ENCODE peak calls at places on chromosomes 16 and 17, in four cellular contexts. H is IMR-90, L is HepG2, G is H1. M is an unnamed sample.

GRCh38 chr16:8996891-8997290 is 33.2 kb upstream of the USP7 start:
- DNase-seq in G (no peak), H (no peak), L (peak), M (no peak)

GRCh38 chr16:66441586-66442375 is 14.7 kb downstream of the BEAN1 start:
- DNase-seq in H (peak), G (no peak), L (no peak), M (no peak)

GRCh38 chr16:25828510-25828909 is 136.8 kb downstream of the HS3ST4 start:
- DNase-seq in L (no peak), G (no peak), H (no peak), M (no peak)

GRCh38 chr17:14791221-14791620 is 473.9 kb downstream of the PMP22 start:
- DNase-seq in H (peak), L (no peak), G (no peak), M (no peak)

GRCh38 chr16:85557976-85558589 is 55.0 kb upstream of the GSE1 start:
- DNase-seq in G (peak), L (no peak), H (no peak), M (no peak)

GRCh38 chr16:57859331-57859730 is 57.0 kb upstream of the KIFC3 start:
- DNase-seq in H (peak), L (peak), G (no peak), M (peak)

GRCh38 chr16:55710466-55710865 is 54.7 kb downstream of the SLC6A2 start:
- DNase-seq in L (no peak), H (no peak), G (no peak), M (no peak)

GRCh38 chr17:56604691-56605090 is 11.2 kb downstream of the NOG start:
- DNase-seq in H (no peak), G (no peak), L (peak), M (no peak)

GRCh38 chr16:81401035-81401950 is 43.3 kb upstream of the CMIP start:
- DNase-seq in H (peak), G (no peak), L (peak), M (peak)

GRCh38 chr16:73978407-73978784 is 318.2 kb upstream of the PSMD7 start:
- DNase-seq in H (no peak), G (no peak), L (no peak), M (no peak)

GRCh38 chr17:2704031-2704889 is 7.3 kb downstream of the CLUH start:
- DNase-seq in G (no peak), H (no peak), L (no peak), M (no peak)

GRCh38 chr17:75872434-75873351 is 5.7 kb downstream of the TRIM47 start:
- DNase-seq in H (peak), G (no peak), L (peak), M (peak)

GRCh38 chr17:53909802-53910201 is 87.1 kb downstream of the KIF2B start:
- DNase-seq in H (no peak), G (no peak), L (no peak), M (no peak)

GRCh38 chr17:74403512-74404137 is 28.3 kb upstream of the GPRC5C start:
- DNase-seq in H (no peak), L (no peak), G (no peak), M (no peak)

GRCh38 chr16:21710938-21711337 is 47.2 kb downstream of the OTOA start:
- DNase-seq in G (no peak), L (no peak), H (no peak), M (no peak)

GRCh38 chr17:49741692-49742076 is 22.2 kb downstream of the FAM117A start:
- DNase-seq in H (no peak), G (no peak), L (no peak), M (no peak)

GRCh38 chr16:51971184-51971583 is 575.8 kb downstream of the TOX3 start:
- DNase-seq in G (no peak), H (peak), L (no peak), M (no peak)

GRCh38 chr17:40935624-40936023 is 1.8 kb downstream of the KRT23 start:
- DNase-seq in G (no peak), L (no peak), H (peak), M (no peak)

GRCh38 chr16:833411-833810 is 32.9 kb upstream of the GNG13 start:
- DNase-seq in G (no peak), L (no peak), H (no peak), M (no peak)

GRCh38 chr17:80792373-80792781 is 199.3 kb upstream of the CHMP6 start:
- DNase-seq in G (no peak), H (peak), L (no peak), M (no peak)

GRCh38 chr16:53937068-53937614 is 233.2 kb downstream of the FTO start:
- DNase-seq in G (no peak), L (no peak), H (no peak), M (no peak)

GRCh38 chr16:73040735-73041402 is 7.1 kb downstream of the ZFHX3 start:
- DNase-seq in L (no peak), H (no peak), G (no peak), M (no peak)

GRCh38 chr17:62627219-62627903 is at the start of gene MRC2:
- DNase-seq in H (peak), L (no peak), G (peak), M (peak)

GRCh38 chr16:2952679-2953078 is 11.4 kb upstream of the KREMEN2 start:
- DNase-seq in G (no peak), L (no peak), H (no peak), M (no peak)

GRCh38 chr17:72512649-72513556 is 392.1 kb downstream of the SOX9 start:
- DNase-seq in G (no peak), L (no peak), H (no peak), M (no peak)

GRCh38 chr17:50758524-50758923 is 8.8 kb downstream of the ANKRD40CL start:
- DNase-seq in G (no peak), H (no peak), L (no peak), M (no peak)

GRCh38 chr16:52993179-52993578 is 59.5 kb downstream of the CHD9NB start:
- DNase-seq in H (no peak), G (no peak), L (no peak), M (no peak)

GRCh38 chr16:15610369-15610871 is 32.5 kb downstream of the MARF1 start:
- DNase-seq in L (peak), H (peak), G (no peak), M (no peak)

DNA sequence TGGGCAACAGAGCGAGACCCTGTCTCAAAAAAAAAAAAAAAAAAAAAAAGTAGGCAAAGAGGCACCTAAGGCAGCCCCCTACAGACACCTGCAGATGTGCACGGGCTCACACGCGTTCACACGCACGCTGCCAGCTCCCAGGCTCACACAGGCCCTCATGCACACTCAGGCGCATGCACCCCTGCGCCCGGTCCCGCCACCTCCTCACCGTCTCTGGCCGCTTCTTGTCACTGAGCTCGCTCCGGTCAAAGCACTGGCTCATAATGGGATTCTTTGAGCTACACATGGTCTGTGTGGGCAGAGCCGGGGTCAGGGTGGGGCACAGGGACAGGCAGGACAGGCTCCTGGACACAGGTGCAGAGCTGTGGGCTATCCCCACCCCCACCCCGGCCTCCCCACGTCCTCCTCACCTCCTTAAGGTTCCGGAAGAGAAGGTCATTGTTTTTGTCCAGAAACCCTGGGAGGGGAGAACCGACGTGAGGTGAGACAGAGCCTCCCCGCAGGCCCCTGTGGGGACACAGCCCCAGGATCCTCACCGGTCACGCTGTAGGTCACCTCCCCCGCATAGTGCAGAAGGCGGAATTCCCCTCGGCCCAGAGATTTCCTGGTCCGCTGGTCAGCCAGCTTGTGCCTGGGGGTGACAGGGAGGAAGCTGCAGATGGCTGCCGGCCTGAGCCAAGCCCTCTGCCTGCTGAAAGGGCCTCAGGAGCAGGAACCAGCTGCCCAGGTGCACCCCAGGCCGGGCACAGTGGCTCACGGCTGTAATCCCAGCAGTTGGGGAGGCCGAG is 17.9 kb downstream of the MYO1C start:
- DNase-seq in G (no peak), L (no peak), H (no peak), M (no peak)
- TF ChIP-seq POLR2A in G (no peak), L (no peak), H (no peak), M (no peak)

GRCh38 chr17:42982266-42982665 is 1.9 kb downstream of the RUNDC1 start:
- DNase-seq in H (no peak), G (no peak), L (no peak), M (no peak)

GRCh38 chr17:42980766-42981397 is 517 bp downstream of the RUNDC1 start:
- DNase-seq in H (peak), G (peak), L (peak), M (peak)

GRCh38 chr17:42979511-42980273 is at the start of gene PTGES3L:
- DNase-seq in H (peak), G (peak), L (peak), M (no peak)

GRCh38 chr17:42984486-42984885 is 4.1 kb downstream of the RUNDC1 start:
- DNase-seq in H (no peak), G (no peak), L (no peak), M (peak)

DNA sequence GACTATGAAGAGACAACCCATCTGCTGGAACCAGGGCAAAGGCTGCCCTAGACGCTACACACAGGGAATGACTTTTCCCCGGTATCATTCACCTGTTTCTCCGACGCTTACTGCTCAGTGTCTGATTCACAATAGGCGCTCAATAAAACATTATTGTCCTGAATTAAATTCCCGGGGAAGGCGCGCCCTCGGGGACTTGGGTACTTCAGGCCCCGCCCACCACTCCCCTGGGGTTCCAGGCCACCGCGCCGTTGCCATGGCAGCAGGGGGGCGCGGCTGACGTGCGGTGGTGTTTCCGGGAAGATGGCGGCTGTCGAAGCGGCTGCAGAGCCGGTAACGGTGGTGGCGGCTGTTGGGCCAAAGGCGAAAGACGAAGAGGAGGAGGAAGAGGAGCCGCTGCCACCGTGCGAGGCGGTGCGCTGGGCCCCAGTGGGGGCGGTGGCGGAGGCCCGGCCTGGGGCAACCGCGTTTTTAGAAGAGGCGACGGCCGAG is at the start of gene RUNDC1:
- DNase-seq in G (peak), L (peak), H (peak), M (peak)
- H2AFZ ChIP-seq in G (peak), L (peak), H (peak), M (peak)

GRCh38 chr16:87698676-87699179 is 67.1 kb downstream of the KLHDC4 start:
- DNase-seq in H (no peak), L (no peak), G (no peak), M (no peak)
- TF ChIP-seq POLR2A in H (no peak), L (no peak), G (no peak), M (no peak)

DNA sequence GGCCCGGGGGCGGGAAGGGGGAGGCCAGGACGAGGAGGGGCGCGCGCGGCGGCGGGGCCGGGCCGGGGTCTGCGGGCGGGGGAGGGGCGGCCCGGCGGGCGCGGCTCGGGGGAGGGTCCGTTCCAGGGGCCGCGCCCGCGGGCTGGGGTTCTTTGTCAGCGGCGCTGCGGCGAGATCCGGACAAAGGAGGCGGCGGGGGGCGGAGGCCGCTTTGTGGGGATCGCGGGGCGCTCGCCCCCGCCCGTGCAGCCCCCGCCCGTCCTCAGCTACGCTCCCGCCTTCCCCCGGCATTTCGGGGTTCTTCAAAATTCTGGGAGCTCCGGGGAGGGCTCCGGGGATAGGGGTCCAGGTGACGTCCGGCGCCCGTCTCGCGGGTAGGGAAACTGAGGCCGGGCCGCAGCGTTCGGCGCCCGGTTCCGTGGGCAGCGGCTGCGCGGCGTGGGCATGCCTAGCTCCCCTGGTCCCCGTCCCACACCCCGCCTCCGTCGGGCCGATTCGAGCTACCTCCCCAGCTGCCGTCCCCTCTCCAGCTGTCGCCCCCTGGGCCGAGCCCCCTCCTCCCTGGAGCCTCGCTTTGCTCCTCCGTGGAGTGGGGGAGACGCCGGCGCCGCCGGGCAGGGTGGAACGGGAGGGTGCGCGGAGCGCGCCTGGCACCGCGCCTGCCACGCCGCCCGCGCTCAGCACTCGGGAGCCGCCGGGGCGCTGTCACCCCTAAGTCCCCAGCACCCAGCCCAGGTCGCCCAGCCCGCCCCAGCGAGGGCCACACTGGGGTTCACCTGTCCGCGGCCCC is 530 bp downstream of the SNN start:
- DNase-seq in H (no peak), G (peak), L (no peak), M (no peak)
- H2AFZ ChIP-seq in H (peak), G (no peak), L (no peak), M (peak)

GRCh38 chr16:4766875-4767628 is at the start of gene ZNF500:
- DNase-seq in H (peak), L (peak), G (peak), M (peak)

GRCh38 chr16:4771646-4772045 is 4.7 kb upstream of the ZNF500 start:
- DNase-seq in G (no peak), L (no peak), H (no peak), M (no peak)

GRCh38 chr16:4767872-4768548 is 1.0 kb upstream of the ZNF500 start:
- DNase-seq in L (no peak), H (peak), G (no peak), M (no peak)

GRCh38 chr16:4769306-4769638 is 2.3 kb upstream of the ZNF500 start:
- DNase-seq in H (no peak), L (no peak), G (no peak), M (no peak)

DNA sequence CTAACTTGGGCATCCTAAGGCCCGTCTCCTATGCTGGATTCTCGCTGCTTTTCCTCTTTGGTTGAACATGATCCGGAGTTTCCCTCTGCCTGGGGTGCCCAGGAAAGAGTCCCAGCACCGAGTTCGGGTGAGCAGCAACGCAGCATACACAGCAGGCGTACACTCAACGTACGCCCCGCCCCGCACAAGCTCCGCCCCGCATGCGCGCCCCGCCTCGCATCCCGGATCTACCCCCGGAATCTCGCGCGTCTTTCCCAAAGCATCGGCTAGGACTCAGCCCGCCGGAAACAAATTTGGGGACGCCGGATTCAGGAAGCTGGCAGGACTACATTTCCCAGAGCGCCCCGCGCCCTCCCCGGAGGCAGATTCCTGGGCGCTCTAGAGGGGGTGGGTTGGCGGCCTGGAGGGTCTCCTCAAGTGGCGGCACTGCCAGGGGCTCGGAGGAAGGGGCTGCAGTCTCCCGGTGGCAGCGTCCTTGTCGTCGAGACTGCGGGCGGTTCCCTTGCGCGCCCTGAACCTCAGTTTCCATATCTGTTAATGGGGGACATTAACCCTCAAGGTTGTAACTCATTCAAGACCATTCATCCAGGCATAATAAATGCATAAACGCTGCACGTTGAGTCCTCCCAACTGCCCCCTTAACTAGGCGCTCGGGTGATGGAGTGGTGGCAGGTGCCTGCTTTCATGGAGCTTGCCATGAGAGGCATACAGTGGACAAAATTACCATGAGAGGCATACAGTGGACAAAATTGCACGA is 1.8 kb upstream of the ZNF500 start:
- DNase-seq in H (peak), L (peak), G (peak), M (peak)
- TF ChIP-seq POLR2A in H (no peak), L (peak), G (peak), M (peak)

GRCh38 chr17:58476812-58477211 is 11.4 kb downstream of the HSF5 start:
- DNase-seq in H (no peak), G (no peak), L (no peak), M (no peak)
- H2AFZ ChIP-seq in H (no peak), G (no peak), L (no peak), M (no peak)

GRCh38 chr17:6755731-6756184 is at the start of gene XAF1:
- DNase-seq in H (peak), L (no peak), G (no peak), M (peak)
- TF ChIP-seq POLR2A in H (no peak), L (no peak), G (no peak), M (no peak)

DNA sequence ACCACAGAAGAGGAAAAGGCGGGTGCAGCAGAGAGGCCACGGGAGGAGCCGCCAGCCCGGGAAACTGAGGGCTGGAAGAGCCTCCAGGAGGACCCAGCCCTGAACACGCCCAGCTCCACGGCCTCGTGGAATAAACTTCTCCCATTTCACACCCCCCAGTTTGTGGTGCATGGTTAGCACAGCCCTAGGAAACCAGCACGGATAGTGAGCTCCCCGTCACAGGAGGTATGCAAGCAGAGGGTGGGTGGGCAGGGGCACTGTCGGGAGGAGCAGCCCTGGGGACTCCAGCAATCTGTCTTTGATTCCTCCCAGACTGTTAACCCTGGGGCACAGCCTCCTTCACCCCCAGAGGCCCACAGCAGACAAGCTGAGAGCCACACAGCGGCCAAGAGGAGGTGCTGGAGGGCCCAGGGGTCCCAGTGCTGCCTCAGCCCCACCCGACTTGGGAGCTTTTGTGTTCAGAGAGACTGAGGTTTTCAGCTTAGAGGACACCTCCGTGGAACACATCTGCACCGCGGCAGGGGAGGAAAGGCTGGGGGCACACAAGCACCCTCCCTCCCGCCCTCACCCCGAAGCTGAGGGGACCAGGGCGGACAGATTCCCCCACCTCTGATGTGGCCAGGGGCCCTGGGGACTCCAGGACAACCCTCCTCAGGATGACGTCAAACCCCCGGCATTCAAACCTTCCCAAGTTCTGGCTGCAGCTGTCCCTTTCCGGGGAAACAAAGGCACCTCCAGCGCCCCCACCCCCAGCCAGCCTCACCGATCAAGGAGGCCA is 1.7 kb upstream of the IL17C start:
- DNase-seq in L (no peak), H (peak), G (no peak), M (no peak)
- H2AFZ ChIP-seq in L (no peak), H (peak), G (no peak), M (no peak)